ENCODE peak calls at places on chromosomes 13 and 19, in six cellular contexts. G is neuronal stem cell, E is IMR-90, Z is trophoblast cell, Q is H1, F is H9. U is an unnamed sample.
A peak's percentile ranks its signal among the peaks of the same experiment; 100 is the strongest.

GRCh38 chr19:50204811-50205675 is 1.6 kb downstream of the MYH14 start:
- DNase-seq in G (peak; percentile 72), E (no peak), Z (peak; percentile 8), Q (peak; percentile 57), F (peak; percentile 96), U (no peak)

GRCh38 chr19:6213696-6214585 is 65.8 kb downstream of the MLLT1 start:
- DNase-seq in G (no peak), E (no peak), Z (no peak), Q (no peak), F (no peak), U (no peak)

GRCh38 chr13:20525144-20525600 is 485 bp downstream of the CRYL1 start:
- DNase-seq in G (peak; percentile 11), E (no peak), Z (peak; percentile 52), Q (no peak), F (peak; percentile 61), U (peak; percentile 20)

GRCh38 chr19:57642396-57643046 is 9.6 kb downstream of the ZNF211 start:
- DNase-seq in G (no peak), E (no peak), Z (no peak), Q (no peak), F (no peak), U (no peak)

GRCh38 chr19:10112895-10113591 is 1.6 kb downstream of the P2RY11 start:
- DNase-seq in G (no peak), E (no peak), Z (peak; percentile 58), Q (no peak), F (peak; percentile 87), U (no peak)

GRCh38 chr19:28577199-28577598 is 635.8 kb downstream of the UQCRFS1 start:
- DNase-seq in G (no peak), E (no peak), Z (no peak), Q (no peak), F (no peak), U (no peak)

GRCh38 chr13:48214519-48215121 is 18.4 kb upstream of the ITM2B start:
- DNase-seq in G (no peak), E (no peak), Z (no peak), Q (no peak), F (no peak), U (no peak)

GRCh38 chr19:42529248-42529764 is 1.0 kb upstream of the CEACAM1 start:
- DNase-seq in G (peak; percentile 41), E (peak; percentile 19), Z (peak; percentile 90), Q (peak; percentile 49), F (peak; percentile 80), U (peak; percentile 28)

GRCh38 chr19:10718205-10719196 is 622 bp downstream of the DNM2 start:
- DNase-seq in G (no peak), E (peak; percentile 28), Z (peak; percentile 33), Q (no peak), F (no peak), U (peak; percentile 56)

GRCh38 chr19:17205237-17206140 is 9.7 kb upstream of the USE1 start:
- DNase-seq in G (no peak), E (peak; percentile 34), Z (peak; percentile 77), Q (peak; percentile 54), F (peak; percentile 78), U (peak; percentile 52)

GRCh38 chr19:51366999-51367564 is 894 bp upstream of the ETFB start:
- DNase-seq in G (no peak), E (no peak), Z (peak; percentile 70), Q (no peak), F (no peak), U (no peak)

GRCh38 chr13:73040968-73041580 is 17.7 kb upstream of the KLF5 start:
- DNase-seq in G (no peak), E (no peak), Z (peak; percentile 97), Q (no peak), F (no peak), U (no peak)

GRCh38 chr19:22882797-22883196 is 50.7 kb downstream of the ZNF723 start:
- DNase-seq in G (no peak), E (peak; percentile 13), Z (peak; percentile 97), Q (no peak), F (no peak), U (peak; percentile 4)

GRCh38 chr19:12867120-12868099 is 13.8 kb downstream of the DNASE2 start:
- DNase-seq in G (peak; percentile 90), E (peak; percentile 43), Z (peak; percentile 45), Q (peak; percentile 79), F (peak; percentile 94), U (peak; percentile 75)

GRCh38 chr19:56476671-56477428 is at the start of gene ZNF667:
- DNase-seq in G (peak; percentile 14), E (peak; percentile 59), Z (peak; percentile 25), Q (no peak), F (no peak), U (peak; percentile 94)

GRCh38 chr19:1026189-1027019 is at the start of gene CNN2:
- DNase-seq in G (peak; percentile 83), E (peak; percentile 67), Z (peak; percentile 84), Q (no peak), F (peak; percentile 87), U (peak; percentile 81)

GRCh38 chr13:68304287-68304893 is 1074.3 kb upstream of the PCDH9 start:
- DNase-seq in G (peak; percentile 5), E (no peak), Z (peak; percentile 47), Q (no peak), F (no peak), U (peak; percentile 40)

GRCh38 chr13:100478107-100478809 is 110.3 kb downstream of the GGACT start:
- DNase-seq in G (no peak), E (no peak), Z (peak; percentile 62), Q (no peak), F (peak; percentile 56), U (no peak)

GRCh38 chr13:36858285-36858684 is 39.3 kb downstream of the RFXAP start:
- DNase-seq in G (no peak), E (peak; percentile 65), Z (peak; percentile 78), Q (no peak), F (no peak), U (peak; percentile 65)

GRCh38 chr19:48543121-48543710 is 8.8 kb upstream of the SULT2B1 start:
- DNase-seq in G (no peak), E (peak; percentile 65), Z (peak; percentile 62), Q (no peak), F (peak; percentile 50), U (peak; percentile 24)

GRCh38 chr13:74931698-74932433 is 550.1 kb downstream of the TBC1D4 start:
- DNase-seq in G (no peak), E (no peak), Z (no peak), Q (no peak), F (no peak), U (no peak)

GRCh38 chr13:35470671-35471465 is 5.6 kb downstream of the MAB21L1 start:
- DNase-seq in G (peak; percentile 71), E (peak; percentile 2), Z (no peak), Q (no peak), F (peak; percentile 75), U (peak; percentile 11)

GRCh38 chr13:112901951-112902651 is 66.9 kb upstream of the MCF2L start:
- DNase-seq in G (no peak), E (no peak), Z (no peak), Q (no peak), F (peak; percentile 36), U (no peak)

GRCh38 chr13:34750078-34750703 is 191.9 kb upstream of the NBEA start:
- DNase-seq in G (peak; percentile 20), E (no peak), Z (peak; percentile 48), Q (no peak), F (peak; percentile 62), U (no peak)

GRCh38 chr13:99206873-99207272 is 6.2 kb downstream of the UBAC2 start:
- DNase-seq in G (no peak), E (no peak), Z (no peak), Q (no peak), F (no peak), U (no peak)

GRCh38 chr19:2345794-2346663 is 14.0 kb upstream of the TMPRSS9 start:
- DNase-seq in G (no peak), E (no peak), Z (no peak), Q (no peak), F (peak; percentile 42), U (no peak)

GRCh38 chr13:79481685-79482052 is 714 bp downstream of the NDFIP2 start:
- DNase-seq in G (no peak), E (no peak), Z (peak; percentile 51), Q (no peak), F (no peak), U (no peak)

GRCh38 chr13:70816853-70817252 is 708.6 kb upstream of the KLHL1 start:
- DNase-seq in G (no peak), E (peak; percentile 34), Z (no peak), Q (no peak), F (no peak), U (peak; percentile 47)

GRCh38 chr19:18878858-18879578 is 16.9 kb downstream of the CERS1 start:
- DNase-seq in G (no peak), E (no peak), Z (no peak), Q (no peak), F (peak; percentile 64), U (no peak)

GRCh38 chr19:35992902-35993765 is 1.9 kb upstream of the SDHAF1 start:
- DNase-seq in G (no peak), E (no peak), Z (peak; percentile 88), Q (no peak), F (no peak), U (no peak)
- H4K8ac ChIP-seq in G (no peak overlapping the region), E (no peak overlapping the region), Z (no peak overlapping the region), Q (peak overlapping the region; percentile 88), F (no peak overlapping the region), U (no peak overlapping the region)

GRCh38 chr13:56189978-56190377 is 950.7 kb upstream of the PRR20A start:
- DNase-seq in G (no peak), E (no peak), Z (no peak), Q (no peak), F (no peak), U (no peak)

GRCh38 chr13:56187331-56187730 is 953.4 kb upstream of the PRR20A start:
- DNase-seq in G (no peak), E (no peak), Z (no peak), Q (no peak), F (no peak), U (no peak)

DNA sequence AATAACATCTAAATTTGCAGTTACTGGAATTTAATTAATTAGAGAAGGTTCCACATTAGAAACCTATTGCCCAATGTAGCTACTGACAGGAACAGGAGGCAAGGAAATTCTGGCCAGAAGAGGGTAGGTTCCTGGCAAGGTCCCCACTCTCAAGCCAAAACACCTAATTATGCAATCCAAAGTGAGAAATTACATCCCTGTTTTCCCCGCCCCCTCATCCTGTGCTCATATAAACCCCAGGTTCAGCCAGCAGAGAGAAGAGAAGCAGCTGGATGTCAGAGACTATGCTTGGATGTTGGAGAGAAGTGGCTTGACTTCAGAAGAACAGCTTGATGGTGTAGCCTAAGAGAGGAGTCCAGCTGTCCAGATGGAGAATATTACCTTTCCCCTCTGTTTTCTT is 951.3 kb upstream of the PRR20A start:
- DNase-seq in G (no peak), E (no peak), Z (no peak), Q (no peak), F (no peak), U (no peak)
- H4K91ac ChIP-seq in G (no peak overlapping the region), E (no peak overlapping the region), Z (no peak overlapping the region), Q (no peak overlapping the region), F (no peak overlapping the region), U (no peak overlapping the region)

DNA sequence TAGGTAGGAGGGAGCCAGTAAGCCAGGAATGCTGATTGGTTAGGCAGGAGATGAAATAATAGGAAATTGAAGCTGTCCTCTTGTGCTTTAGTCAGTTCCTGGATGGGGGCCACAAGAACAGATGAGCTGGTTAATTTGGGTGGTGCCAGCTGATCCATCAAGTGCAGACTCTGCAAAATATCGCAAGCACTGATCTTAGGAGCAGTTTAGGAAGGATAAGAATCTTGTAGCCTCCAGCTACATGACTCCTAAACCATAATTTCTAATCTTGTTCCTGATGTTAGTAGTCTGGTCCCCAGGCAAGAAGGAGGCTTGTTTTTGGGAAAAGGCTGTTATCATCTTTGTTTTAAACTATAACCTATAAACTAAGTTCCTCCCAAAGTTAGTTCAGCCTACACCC is 117.9 kb upstream of the GPR12 start:
- DNase-seq in G (no peak), E (no peak), Z (peak; percentile 21), Q (no peak), F (no peak), U (no peak)
- H2BK5ac ChIP-seq in G (no peak overlapping the region), E (no peak overlapping the region), Z (no peak overlapping the region), Q (no peak overlapping the region), F (no peak overlapping the region), U (no peak overlapping the region)

GRCh38 chr13:39451860-39452301 is 151.1 kb downstream of the LHFPL6 start:
- DNase-seq in G (no peak), E (peak; percentile 30), Z (peak; percentile 9), Q (no peak), F (no peak), U (peak; percentile 68)
- H4K8ac ChIP-seq in G (no peak overlapping the region), E (no peak overlapping the region), Z (no peak overlapping the region), Q (no peak overlapping the region), F (no peak overlapping the region), U (no peak overlapping the region)

U was measured in mesenchymal stem cell.